ENCODE peak calls at places on chromosomes 4 and X, in five cellular contexts. R is SK-N-SH, L is IMR-90, X is GM12878, D is K562. K is an unnamed sample.
A peak's percentile ranks its signal among the peaks of the same experiment; 100 is the strongest.

GRCh38 chr4:5791654-5792053 is 80.7 kb downstream of the EVC start:
- DNase-seq in R (no peak), L (no peak), X (no peak), D (no peak), K (no peak)

GRCh38 chr4:87974856-87975462 is 555 bp upstream of the SPP1 start:
- DNase-seq in R (no peak), L (peak; percentile 4), X (no peak), D (no peak), K (peak; percentile 7)

GRCh38 chrX:4708970-4709760 is 995.7 kb upstream of the PRKX start:
- DNase-seq in R (no peak), L (no peak), X (no peak), D (no peak), K (no peak)

GRCh38 chr4:53928825-53929224 is 135.6 kb downstream of the CHIC2 start:
- DNase-seq in R (no peak), L (peak; percentile 95), X (no peak), D (no peak), K (no peak)

GRCh38 chr4:109953556-109953955 is 40.9 kb downstream of the EGF start:
- DNase-seq in R (no peak), L (no peak), X (no peak), D (no peak), K (no peak)

GRCh38 chr4:71689822-71690221 is 94.1 kb downstream of the GC start:
- DNase-seq in R (no peak), L (no peak), X (no peak), D (no peak), K (no peak)

GRCh38 chr4:154741877-154742851 is 1.6 kb upstream of the LRAT start:
- DNase-seq in R (peak; percentile 30), L (no peak), X (no peak), D (no peak), K (no peak)

GRCh38 chrX:106933538-106933961 is 13.3 kb downstream of the CLDN2 start:
- DNase-seq in R (peak; percentile 19), L (peak; percentile 52), X (no peak), D (no peak), K (peak; percentile 61)

GRCh38 chr4:2743518-2744445 is 12.4 kb downstream of the TNIP2 start:
- DNase-seq in R (no peak), L (no peak), X (no peak), D (no peak), K (no peak)

GRCh38 chrX:9578083-9578779 is 113.4 kb downstream of the TBL1X start:
- DNase-seq in R (peak; percentile 58), L (peak; percentile 7), X (no peak), D (no peak), K (no peak)

GRCh38 chr4:10983274-10983673 is 298.7 kb upstream of the CLNK start:
- DNase-seq in R (no peak), L (no peak), X (no peak), D (no peak), K (no peak)

GRCh38 chr4:93827272-93827947 is 1.1 kb upstream of the ATOH1 start:
- DNase-seq in R (peak; percentile 44), L (no peak), X (no peak), D (peak; percentile 8), K (no peak)

GRCh38 chrX:76821276-76821675 is 393.8 kb downstream of the MAGEE1 start:
- DNase-seq in R (no peak), L (no peak), X (no peak), D (no peak), K (no peak)

GRCh38 chrX:138711399-138712347 is at the start of gene FGF13:
- DNase-seq in R (peak; percentile 35), L (no peak), X (no peak), D (no peak), K (no peak)

GRCh38 chrX:155216940-155217450 is 735 bp downstream of the VBP1 start:
- DNase-seq in R (peak; percentile 46), L (peak; percentile 4), X (peak; percentile 3), D (peak; percentile 25), K (no peak)

GRCh38 chr4:7338876-7339623 is 95.7 kb downstream of the PSAPL1 start:
- DNase-seq in R (no peak), L (no peak), X (no peak), D (no peak), K (no peak)

GRCh38 chr4:15233626-15234025 is 194.2 kb upstream of the C1QTNF7 start:
- DNase-seq in R (no peak), L (no peak), X (no peak), D (no peak), K (no peak)

GRCh38 chr4:158314756-158315487 is 104.6 kb downstream of the TMEM144 start:
- DNase-seq in R (no peak), L (peak; percentile 98), X (no peak), D (no peak), K (peak; percentile 70)

GRCh38 chrX:13662537-13662841 is 9.5 kb downstream of the TCEANC start:
- DNase-seq in R (no peak), L (peak; percentile 67), X (no peak), D (no peak), K (no peak)

GRCh38 chr4:108851346-108851745 is 88.5 kb upstream of the ETNPPL start:
- DNase-seq in R (no peak), L (peak; percentile 20), X (no peak), D (no peak), K (no peak)

GRCh38 chr4:8916251-8916913 is 44.7 kb upstream of the HMX1 start:
- DNase-seq in R (peak; percentile 15), L (no peak), X (no peak), D (peak; percentile 1), K (no peak)

GRCh38 chrX:118536687-118537461 is 41.3 kb downstream of the DOCK11 start:
- DNase-seq in R (peak; percentile 18), L (peak; percentile 33), X (peak; percentile 33), D (no peak), K (peak; percentile 31)
- TF ChIP-seq CTCF in R (peak; percentile 63), L (peak; percentile 36), X (peak; percentile 34), D (peak; percentile 52), K (peak; percentile 40)

DNA sequence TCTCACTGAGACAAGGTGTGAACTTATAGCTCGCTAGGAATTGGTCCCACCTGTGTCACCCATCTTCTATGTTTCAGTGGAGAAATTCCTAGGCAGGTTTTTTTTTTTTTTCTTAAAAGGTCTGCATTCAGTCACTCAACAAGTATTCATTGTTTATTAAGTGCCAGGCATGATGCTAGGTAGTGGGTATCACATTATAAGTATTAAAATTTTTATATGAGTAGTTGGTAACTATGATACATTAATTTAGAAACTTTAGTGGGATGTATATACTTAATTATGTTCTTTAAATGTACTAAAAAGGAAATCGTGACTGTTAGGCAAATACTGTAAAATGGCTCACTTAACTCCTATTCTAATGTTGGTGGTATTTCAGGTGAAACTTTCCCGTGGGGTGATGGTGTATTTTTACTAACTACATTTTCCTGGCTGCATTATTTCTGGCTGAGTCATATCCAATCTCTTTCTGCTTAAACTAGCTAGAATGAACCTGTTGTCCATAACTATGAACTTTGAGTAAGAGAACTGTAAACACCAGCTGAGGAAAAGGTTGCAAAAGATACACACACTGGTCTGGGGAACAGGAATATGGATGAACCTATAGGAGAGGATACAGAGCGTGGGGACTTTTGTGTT is 49.3 kb upstream of the MED14 start:
- DNase-seq in R (no peak), L (peak; percentile 31), X (no peak), D (no peak), K (no peak)
- TF ChIP-seq RCOR1 in R (no peak), L (no peak), X (no peak), D (no peak), K (no peak)

GRCh38 chrX:23103546-23103945 is 103.8 kb downstream of the DDX53 start:
- DNase-seq in R (no peak), L (no peak), X (no peak), D (no peak), K (no peak)
- TF ChIP-seq CTCF in R (no peak), L (no peak), X (no peak), D (no peak), K (no peak)

GRCh38 chr4:145909331-145909730 is 29.3 kb downstream of the ZNF827 start:
- DNase-seq in R (peak; percentile 20), L (no peak), X (no peak), D (peak; percentile 65), K (peak; percentile 64)

GRCh38 chr4:145907827-145908226 is 30.8 kb downstream of the ZNF827 start:
- DNase-seq in R (no peak), L (peak; percentile 32), X (no peak), D (no peak), K (no peak)

GRCh38 chr4:145912391-145912790 is 26.2 kb downstream of the ZNF827 start:
- DNase-seq in R (no peak), L (no peak), X (no peak), D (no peak), K (no peak)

GRCh38 chr4:145907363-145907762 is 31.3 kb downstream of the ZNF827 start:
- DNase-seq in R (no peak), L (no peak), X (no peak), D (no peak), K (no peak)

DNA sequence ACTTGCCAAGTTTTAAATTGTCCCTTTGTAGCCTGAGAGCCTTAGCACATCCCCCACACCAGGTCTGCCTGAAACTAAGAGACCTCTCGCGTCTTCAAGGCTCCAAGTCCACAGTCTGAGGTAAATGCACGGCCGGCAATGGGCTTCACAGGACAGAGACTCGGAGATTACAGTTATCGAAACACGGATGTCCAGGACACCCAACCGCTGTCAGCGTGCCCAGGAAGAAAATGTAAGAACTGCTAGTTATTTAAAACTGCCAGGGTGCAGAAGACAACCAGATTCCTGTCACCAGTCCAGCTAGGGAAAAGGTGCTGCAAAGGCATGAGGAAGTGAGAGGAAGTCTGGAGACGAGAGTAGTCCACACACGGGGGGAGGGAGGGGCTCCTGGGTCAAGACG is 28.9 kb downstream of the ZNF827 start:
- DNase-seq in R (no peak), L (no peak), X (no peak), D (no peak), K (peak; percentile 6)
- TF ChIP-seq RCOR1 in R (no peak), L (no peak), X (no peak), D (no peak), K (no peak)

GRCh38 chrX:23953908-23954269 is 46.1 kb downstream of the CXorf58 start:
- DNase-seq in R (no peak), L (no peak), X (no peak), D (peak; percentile 22), K (no peak)
- TF ChIP-seq CTCF in R (peak; percentile 13), L (no peak), X (no peak), D (no peak), K (no peak)

GRCh38 chr4:126939401-126939800 is 693.4 kb upstream of the INTU start:
- DNase-seq in R (no peak), L (peak; percentile 78), X (no peak), D (no peak), K (no peak)
- TF ChIP-seq RCOR1 in R (no peak), L (no peak), X (no peak), D (no peak), K (no peak)

GRCh38 chr4:114782842-114783595 is 184.4 kb downstream of the UGT8 start:
- DNase-seq in R (no peak), L (no peak), X (no peak), D (no peak), K (no peak)

GRCh38 chr4:114785570-114785969 is 187.0 kb downstream of the UGT8 start:
- DNase-seq in R (no peak), L (no peak), X (no peak), D (no peak), K (no peak)

DNA sequence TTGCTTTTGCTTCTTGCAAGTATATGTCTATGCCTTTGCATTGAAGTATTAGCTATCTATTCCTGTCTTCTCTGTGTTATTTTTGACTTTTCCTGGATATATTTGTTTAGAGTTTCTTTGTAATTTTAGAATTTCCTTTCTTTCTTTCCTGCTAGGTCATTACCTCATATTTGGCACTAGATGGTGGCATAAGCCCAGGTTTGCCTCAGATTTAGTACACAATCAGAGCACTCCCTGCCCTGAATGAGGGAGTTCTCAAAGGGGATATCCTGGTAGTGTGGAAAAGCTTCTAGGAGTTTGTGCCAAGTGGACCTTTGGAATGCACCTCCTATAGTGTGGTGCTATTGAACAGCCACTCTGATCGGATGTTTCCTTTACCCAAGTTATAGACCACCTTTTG is 181.6 kb downstream of the UGT8 start:
- DNase-seq in R (peak; percentile 1), L (peak; percentile 7), X (no peak), D (no peak), K (no peak)
- TF ChIP-seq CTCF in R (peak; percentile 49), L (peak; percentile 30), X (peak; percentile 37), D (no peak), K (no peak)